ENCODE peak calls at places on chromosome 4, in five cellular contexts. One of them, this sample, is unnamed.

GRCh38 chr4:92182736-92183407 is 120.9 kb upstream of the GRID2 start:
- DNase-seq in fibroblast of lung: no peak
- DNase-seq in HepG2: no peak
- DNase-seq in adipocyte: no peak
- DNase-seq in endodermal cell: peak; percentile 45
- DNase-seq in this sample: no peak

GRCh38 chr4:116599859-116600258 is 485.5 kb downstream of the TRAM1L1 start:
- DNase-seq in fibroblast of lung: no peak
- DNase-seq in HepG2: no peak
- DNase-seq in adipocyte: no peak
- DNase-seq in endodermal cell: peak; percentile 85
- DNase-seq in this sample: peak; percentile 19

GRCh38 chr4:13537832-13538177 is 6.5 kb downstream of the NKX3-2 start:
- DNase-seq in fibroblast of lung: no peak
- DNase-seq in HepG2: no peak
- DNase-seq in adipocyte: no peak
- DNase-seq in endodermal cell: peak; percentile 49
- DNase-seq in this sample: no peak

GRCh38 chr4:74111990-74112389 is 13.0 kb upstream of the CXCL2 start:
- DNase-seq in fibroblast of lung: peak; percentile 93
- DNase-seq in HepG2: no peak
- DNase-seq in adipocyte: no peak
- DNase-seq in endodermal cell: peak; percentile 70
- DNase-seq in this sample: no peak

GRCh38 chr4:75623036-75623435 is 7.3 kb downstream of the CDKL2 start:
- DNase-seq in fibroblast of lung: no peak
- DNase-seq in HepG2: no peak
- DNase-seq in adipocyte: no peak
- DNase-seq in endodermal cell: no peak
- DNase-seq in this sample: no peak

GRCh38 chr4:161949941-161950725 is 213.7 kb downstream of the FSTL5 start:
- DNase-seq in fibroblast of lung: peak; percentile 76
- DNase-seq in HepG2: no peak
- DNase-seq in adipocyte: peak; percentile 70
- DNase-seq in endodermal cell: no peak
- DNase-seq in this sample: no peak

GRCh38 chr4:30757357-30757756 is 37.2 kb downstream of the PCDH7 start:
- DNase-seq in fibroblast of lung: peak; percentile 98
- DNase-seq in HepG2: no peak
- DNase-seq in adipocyte: peak; percentile 89
- DNase-seq in endodermal cell: no peak
- DNase-seq in this sample: no peak

GRCh38 chr4:8209176-8209874 is 10.2 kb downstream of the SH3TC1 start:
- DNase-seq in fibroblast of lung: no peak
- DNase-seq in HepG2: no peak
- DNase-seq in adipocyte: no peak
- DNase-seq in endodermal cell: no peak
- DNase-seq in this sample: no peak

GRCh38 chr4:98566491-98567008 is 91.9 kb downstream of the TSPAN5 start:
- DNase-seq in fibroblast of lung: no peak
- DNase-seq in HepG2: no peak
- DNase-seq in adipocyte: no peak
- DNase-seq in endodermal cell: peak; percentile 94
- DNase-seq in this sample: no peak

GRCh38 chr4:88628746-88629145 is 36.5 kb downstream of the HERC3 start:
- DNase-seq in fibroblast of lung: peak; percentile 66
- DNase-seq in HepG2: no peak
- DNase-seq in adipocyte: no peak
- DNase-seq in endodermal cell: no peak
- DNase-seq in this sample: no peak

GRCh38 chr4:8165374-8165896 is 6.8 kb upstream of the ABLIM2 start:
- DNase-seq in fibroblast of lung: no peak
- DNase-seq in HepG2: no peak
- DNase-seq in adipocyte: peak; percentile 5
- DNase-seq in endodermal cell: no peak
- DNase-seq in this sample: no peak

GRCh38 chr4:6011686-6012085 is 6.5 kb downstream of the C4orf50 start:
- DNase-seq in fibroblast of lung: no peak
- DNase-seq in HepG2: no peak
- DNase-seq in adipocyte: no peak
- DNase-seq in endodermal cell: peak; percentile 59
- DNase-seq in this sample: no peak

GRCh38 chr4:35252866-35253265 is 991.4 kb downstream of the ARAP2 start:
- DNase-seq in fibroblast of lung: peak; percentile 2
- DNase-seq in HepG2: no peak
- DNase-seq in adipocyte: no peak
- DNase-seq in endodermal cell: no peak
- DNase-seq in this sample: no peak

GRCh38 chr4:1113311-1114009 is at the start of gene RNF212:
- DNase-seq in fibroblast of lung: peak; percentile 5
- DNase-seq in HepG2: no peak
- DNase-seq in adipocyte: no peak
- DNase-seq in endodermal cell: peak; percentile 78
- DNase-seq in this sample: no peak

GRCh38 chr4:21184788-21185187 is 484.5 kb downstream of the PACRGL start:
- DNase-seq in fibroblast of lung: no peak
- DNase-seq in HepG2: no peak
- DNase-seq in adipocyte: no peak
- DNase-seq in endodermal cell: no peak
- DNase-seq in this sample: no peak

GRCh38 chr4:84582988-84583870 is at the start of gene CDS1:
- DNase-seq in fibroblast of lung: no peak
- DNase-seq in HepG2: no peak
- DNase-seq in adipocyte: peak; percentile 39
- DNase-seq in endodermal cell: peak; percentile 85
- DNase-seq in this sample: peak; percentile 75

GRCh38 chr4:73690051-73690744 is 50.2 kb upstream of the CXCL8 start:
- DNase-seq in fibroblast of lung: peak; percentile 65
- DNase-seq in HepG2: no peak
- DNase-seq in adipocyte: no peak
- DNase-seq in endodermal cell: no peak
- DNase-seq in this sample: no peak

GRCh38 chr4:168585168-168586091 is 88.6 kb downstream of the PALLD start:
- DNase-seq in fibroblast of lung: peak; percentile 78
- DNase-seq in HepG2: peak; percentile 20
- DNase-seq in adipocyte: peak; percentile 93
- DNase-seq in endodermal cell: peak; percentile 93
- DNase-seq in this sample: peak; percentile 53

GRCh38 chr4:124334119-124334518 is 378.4 kb downstream of the ANKRD50 start:
- DNase-seq in fibroblast of lung: peak; percentile 77
- DNase-seq in HepG2: peak; percentile 24
- DNase-seq in adipocyte: peak; percentile 93
- DNase-seq in endodermal cell: peak; percentile 57
- DNase-seq in this sample: no peak

DNA sequence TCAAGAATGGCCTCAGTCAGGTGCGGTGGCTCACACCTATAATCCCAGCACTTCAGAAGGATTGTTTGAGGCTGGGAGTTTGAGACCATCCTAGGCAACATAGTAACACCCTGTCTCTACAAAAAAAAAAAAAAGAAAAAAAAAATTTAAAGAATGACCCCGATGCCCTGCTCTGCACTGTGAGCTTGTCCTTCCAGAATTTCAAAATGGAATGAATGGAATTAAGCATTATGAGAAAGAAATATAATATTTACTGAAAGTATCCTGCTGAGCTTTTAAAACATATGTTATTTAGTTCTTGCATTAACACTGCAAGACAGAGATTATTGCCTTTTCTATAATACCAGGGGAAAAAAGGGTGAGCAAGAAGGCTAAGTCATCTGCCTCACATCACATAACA is 42.0 kb upstream of the GAB1 start:
- DNase-seq in fibroblast of lung: no peak
- DNase-seq in HepG2: no peak
- DNase-seq in adipocyte: peak; percentile 49
- DNase-seq in endodermal cell: no peak
- DNase-seq in this sample: no peak
- H3K9ac ChIP-seq in fibroblast of lung: no peak overlapping the region
- H3K9ac ChIP-seq in HepG2: no peak overlapping the region
- H3K9ac ChIP-seq in adipocyte: no peak overlapping the region
- H3K9ac ChIP-seq in endodermal cell: no peak overlapping the region
- H3K9ac ChIP-seq in this sample: no peak overlapping the region

GRCh38 chr4:110704748-110705439 is 82.0 kb upstream of the PITX2 start:
- DNase-seq in fibroblast of lung: no peak
- DNase-seq in HepG2: no peak
- DNase-seq in adipocyte: no peak
- DNase-seq in endodermal cell: no peak
- DNase-seq in this sample: no peak

GRCh38 chr4:110702326-110702725 is 79.4 kb upstream of the PITX2 start:
- DNase-seq in fibroblast of lung: no peak
- DNase-seq in HepG2: no peak
- DNase-seq in adipocyte: no peak
- DNase-seq in endodermal cell: peak; percentile 59
- DNase-seq in this sample: no peak

DNA sequence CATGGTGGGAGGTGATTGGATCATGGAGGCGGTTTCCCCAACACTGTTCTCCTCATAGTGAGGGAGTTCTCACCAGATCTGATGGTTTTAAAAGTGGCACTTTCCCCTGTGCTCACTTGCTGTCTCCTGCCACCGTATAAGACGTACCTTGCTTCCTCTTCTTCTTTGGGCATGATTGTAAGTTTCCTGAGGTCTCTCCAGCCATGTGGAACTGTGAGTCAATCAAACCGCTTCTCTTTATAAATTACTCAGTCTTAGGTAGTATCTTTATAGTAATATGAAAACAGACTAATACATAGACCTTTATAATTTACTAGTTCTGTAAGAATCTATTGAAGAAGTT is 82.5 kb upstream of the PITX2 start:
- DNase-seq in fibroblast of lung: no peak
- DNase-seq in HepG2: no peak
- DNase-seq in adipocyte: no peak
- DNase-seq in endodermal cell: no peak
- DNase-seq in this sample: no peak
- H3K9ac ChIP-seq in fibroblast of lung: no peak overlapping the region
- H3K9ac ChIP-seq in HepG2: no peak overlapping the region
- H3K9ac ChIP-seq in adipocyte: no peak overlapping the region
- H3K9ac ChIP-seq in endodermal cell: no peak overlapping the region
- H3K9ac ChIP-seq in this sample: no peak overlapping the region

DNA sequence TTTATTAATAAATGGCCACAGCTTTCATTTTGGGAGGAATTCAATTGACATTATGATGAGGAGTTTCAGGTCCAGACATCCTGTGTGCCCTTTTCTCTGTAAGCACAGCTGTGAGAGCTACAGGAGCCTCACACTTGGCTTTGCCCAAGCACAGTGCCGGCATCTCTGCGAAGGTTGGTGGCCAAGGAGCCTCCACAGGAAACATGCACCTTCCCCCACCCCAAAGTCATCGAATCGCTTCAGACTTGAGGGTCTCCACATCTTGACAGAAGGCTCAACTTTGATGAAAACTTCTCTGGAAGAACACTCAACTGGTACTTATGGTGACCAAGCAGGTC is 100.0 kb downstream of the SYNPO2 start:
- DNase-seq in fibroblast of lung: no peak
- DNase-seq in HepG2: no peak
- DNase-seq in adipocyte: no peak
- DNase-seq in endodermal cell: no peak
- DNase-seq in this sample: no peak
- H3K9ac ChIP-seq in fibroblast of lung: no peak overlapping the region
- H3K9ac ChIP-seq in HepG2: no peak overlapping the region
- H3K9ac ChIP-seq in adipocyte: peak overlapping the region; percentile 68
- H3K9ac ChIP-seq in endodermal cell: no peak overlapping the region
- H3K9ac ChIP-seq in this sample: no peak overlapping the region

DNA sequence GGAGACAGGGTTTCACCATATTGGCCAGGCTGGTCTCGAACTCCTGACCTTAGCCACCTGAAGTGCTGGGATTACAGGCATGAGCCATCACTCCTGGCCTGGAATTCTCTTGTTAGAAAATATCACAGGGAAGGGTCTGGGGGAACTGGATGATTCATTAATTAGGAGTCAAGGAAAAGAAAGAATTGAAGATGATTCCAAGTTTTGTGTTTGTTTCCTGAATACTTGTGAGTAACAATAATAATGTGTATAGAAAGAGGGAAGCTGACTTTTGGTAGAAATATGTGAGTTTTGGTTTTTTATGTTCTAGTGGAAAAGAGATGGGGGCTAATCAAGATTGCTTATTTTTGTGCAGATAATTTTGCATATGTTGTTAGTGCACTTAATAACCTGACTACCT is 77.3 kb upstream of the CLNK start:
- DNase-seq in fibroblast of lung: peak; percentile 83
- DNase-seq in HepG2: no peak
- DNase-seq in adipocyte: no peak
- DNase-seq in endodermal cell: no peak
- DNase-seq in this sample: no peak
- H3K9ac ChIP-seq in fibroblast of lung: no peak overlapping the region
- H3K9ac ChIP-seq in HepG2: no peak overlapping the region
- H3K9ac ChIP-seq in adipocyte: no peak overlapping the region
- H3K9ac ChIP-seq in endodermal cell: no peak overlapping the region
- H3K9ac ChIP-seq in this sample: no peak overlapping the region

GRCh38 chr4:53147179-53147578 is 218.7 kb downstream of the SCFD2 start:
- DNase-seq in fibroblast of lung: no peak
- DNase-seq in HepG2: no peak
- DNase-seq in adipocyte: no peak
- DNase-seq in endodermal cell: no peak
- DNase-seq in this sample: no peak
- H3K9ac ChIP-seq in fibroblast of lung: no peak overlapping the region
- H3K9ac ChIP-seq in HepG2: no peak overlapping the region
- H3K9ac ChIP-seq in adipocyte: no peak overlapping the region
- H3K9ac ChIP-seq in endodermal cell: no peak overlapping the region
- H3K9ac ChIP-seq in this sample: no peak overlapping the region

GRCh38 chr4:155672342-155672741 is 5.7 kb downstream of the GUCY1A1 start:
- DNase-seq in fibroblast of lung: no peak
- DNase-seq in HepG2: no peak
- DNase-seq in adipocyte: no peak
- DNase-seq in endodermal cell: no peak
- DNase-seq in this sample: no peak

GRCh38 chr4:155667538-155668511 is 1.2 kb downstream of the GUCY1A1 start:
- DNase-seq in fibroblast of lung: peak; percentile 39
- DNase-seq in HepG2: no peak
- DNase-seq in adipocyte: peak; percentile 68
- DNase-seq in endodermal cell: peak; percentile 76
- DNase-seq in this sample: peak; percentile 69

GRCh38 chr4:155665054-155665453 is 1.6 kb upstream of the GUCY1A1 start:
- DNase-seq in fibroblast of lung: no peak
- DNase-seq in HepG2: no peak
- DNase-seq in adipocyte: no peak
- DNase-seq in endodermal cell: no peak
- DNase-seq in this sample: no peak

GRCh38 chr4:155666701-155667537 is at the start of gene GUCY1A1:
- DNase-seq in fibroblast of lung: peak; percentile 23
- DNase-seq in HepG2: no peak
- DNase-seq in adipocyte: peak; percentile 45
- DNase-seq in endodermal cell: peak; percentile 83
- DNase-seq in this sample: no peak
- H3K9ac ChIP-seq in fibroblast of lung: peak within 1 kb of the TSS; percentile 52
- H3K9ac ChIP-seq in HepG2: no peak within 1 kb of the TSS
- H3K9ac ChIP-seq in adipocyte: peak within 1 kb of the TSS; percentile 55
- H3K9ac ChIP-seq in endodermal cell: peak within 1 kb of the TSS; percentile 52
- H3K9ac ChIP-seq in this sample: no peak within 1 kb of the TSS

This sample was measured in H1.